ENCODE peak calls at places on chromosomes 6 and 20, in five cellular contexts. N is NCI-H460, K is kidney tubule cell, Z is HCT116, Y is endothelial cell. U is an unnamed sample.
A peak's percentile ranks its signal among the peaks of the same experiment; 100 is the strongest.

GRCh38 chr6:161137839-161138544 is 135.9 kb downstream of the AGPAT4 start:
- DNase-seq in K (peak; percentile 41), Y (no peak), N (no peak), Z (no peak), U (no peak)

GRCh38 chr6:168864541-168865495 is 388.8 kb downstream of the THBS2 start:
- DNase-seq in N (no peak), K (no peak), Z (no peak), Y (no peak), U (no peak)

GRCh38 chr6:25684565-25684964 is 32.5 kb downstream of the SCGN start:
- DNase-seq in Y (no peak), N (no peak), K (no peak), Z (no peak), U (no peak)

GRCh38 chr20:37288091-37288490 is 1.4 kb upstream of the MANBAL start:
- DNase-seq in Z (no peak), Y (no peak), K (no peak), N (no peak), U (no peak)

GRCh38 chr6:22145823-22146379 is 150.9 kb downstream of the PRL start:
- DNase-seq in K (peak; percentile 80), Y (peak; percentile 10), N (no peak), Z (no peak), U (no peak)

GRCh38 chr20:25867776-25868649 is 171.4 kb upstream of the ZNF337 start:
- DNase-seq in Y (peak; percentile 79), N (peak; percentile 37), Z (no peak), K (peak; percentile 75), U (peak; percentile 31)

GRCh38 chr6:79676785-79677736 is 45.9 kb downstream of the SH3BGRL2 start:
- DNase-seq in K (no peak), N (no peak), Y (no peak), Z (no peak), U (no peak)

GRCh38 chr6:33620158-33620583 is 951 bp upstream of the ITPR3 start:
- DNase-seq in Z (no peak), Y (peak; percentile 37), N (no peak), K (peak; percentile 65), U (no peak)

GRCh38 chr6:3808759-3809514 is 40.2 kb upstream of the FAM50B start:
- DNase-seq in N (peak; percentile 64), Z (peak; percentile 66), Y (no peak), K (peak; percentile 83), U (no peak)

GRCh38 chr20:24364464-24364863 is 105.0 kb upstream of the SYNDIG1 start:
- DNase-seq in Z (no peak), Y (no peak), K (no peak), N (no peak), U (no peak)

GRCh38 chr20:53175135-53175780 is 203.1 kb downstream of the TSHZ2 start:
- DNase-seq in Z (no peak), K (no peak), N (no peak), Y (no peak), U (no peak)

GRCh38 chr20:11195169-11195568 is 521.4 kb upstream of the JAG1 start:
- DNase-seq in K (peak; percentile 36), Z (no peak), N (no peak), Y (no peak), U (no peak)

GRCh38 chr6:25630508-25631229 is 21.3 kb upstream of the SCGN start:
- DNase-seq in N (no peak), K (no peak), Z (no peak), Y (no peak), U (no peak)

GRCh38 chr6:159691133-159691962 is 1.7 kb downstream of the SOD2 start:
- DNase-seq in K (peak; percentile 91), N (peak; percentile 56), Y (no peak), Z (peak; percentile 55), U (no peak)

GRCh38 chr20:52852695-52853094 is 119.5 kb upstream of the TSHZ2 start:
- DNase-seq in K (no peak), N (no peak), Y (no peak), Z (no peak), U (no peak)

GRCh38 chr6:107665386-107665785 is 158.7 kb downstream of the SCML4 start:
- DNase-seq in K (no peak), Z (no peak), Y (no peak), N (no peak), U (no peak)

GRCh38 chr6:44237021-44237812 is 9.7 kb upstream of the HSP90AB1 start:
- DNase-seq in Z (peak; percentile 86), N (peak; percentile 90), Y (peak; percentile 55), K (peak; percentile 100), U (no peak)

GRCh38 chr6:111843347-111844147 is 29.7 kb downstream of the FYN start:
- DNase-seq in N (no peak), Z (no peak), Y (no peak), K (no peak), U (peak; percentile 9)

GRCh38 chr20:55067158-55067825 is 591.9 kb downstream of the DOK5 start:
- DNase-seq in K (no peak), Z (no peak), N (no peak), Y (no peak), U (no peak)

GRCh38 chr6:113526553-113526952 is 330.6 kb upstream of the MARCKS start:
- DNase-seq in N (no peak), K (peak; percentile 2), Y (no peak), Z (no peak), U (no peak)

GRCh38 chr6:149197482-149197881 is 120.0 kb upstream of the TAB2 start:
- DNase-seq in N (no peak), K (no peak), Y (no peak), Z (no peak), U (no peak)

GRCh38 chr6:27250955-27251671 is 3.6 kb downstream of the PRSS16 start:
- DNase-seq in K (peak; percentile 88), N (peak; percentile 73), Y (peak; percentile 69), Z (peak; percentile 77), U (no peak)

GRCh38 chr6:125722886-125723285 is 26.5 kb upstream of the HEY2 start:
- DNase-seq in N (no peak), Z (no peak), K (peak; percentile 64), Y (no peak), U (no peak)

GRCh38 chr6:129364037-129364436 is 345.9 kb downstream of the ARHGAP18 start:
- DNase-seq in Z (no peak), K (no peak), Y (no peak), N (no peak), U (no peak)

GRCh38 chr6:111662192-111662793 is 56.6 kb upstream of the TRAF3IP2 start:
- DNase-seq in Z (no peak), N (no peak), K (no peak), Y (no peak), U (no peak)

GRCh38 chr20:63106108-63106764 is 99.5 kb upstream of the BHLHE23 start:
- DNase-seq in N (no peak), K (no peak), Z (no peak), Y (no peak), U (no peak)

GRCh38 chr6:149244105-149244504 is 73.4 kb upstream of the TAB2 start:
- DNase-seq in Z (no peak), N (no peak), Y (no peak), K (no peak), U (no peak)

GRCh38 chr6:37585937-37586336 is 86.2 kb upstream of the CCDC167 start:
- DNase-seq in Z (no peak), K (no peak), N (no peak), Y (no peak), U (no peak)

GRCh38 chr20:8094415-8094818 is 37.6 kb upstream of the PLCB1 start:
- DNase-seq in Y (no peak), Z (no peak), N (peak; percentile 39), K (no peak), U (no peak)

GRCh38 chr20:45823949-45824835 is 2.9 kb downstream of the TNNC2 start:
- DNase-seq in N (no peak), K (peak; percentile 62), Y (peak; percentile 37), Z (no peak), U (no peak)

GRCh38 chr6:159929819-159930218 is 39.0 kb downstream of the MAS1 start:
- DNase-seq in N (no peak), Y (no peak), K (peak; percentile 70), Z (no peak), U (no peak)

GRCh38 chr20:35215066-35215956 is 11.2 kb upstream of the MMP24 start:
- DNase-seq in Z (no peak), N (no peak), K (peak; percentile 97), Y (no peak), U (no peak)

GRCh38 chr6:91127752-91128151 is 540.9 kb upstream of the MAP3K7 start:
- DNase-seq in K (no peak), Y (no peak), Z (no peak), N (no peak), U (no peak)